ENCODE peak calls at places on chromosomes 6 and 20, in five cellular contexts. One of them, this sample, is unnamed. For H3K27me3, the result is how much of the 10 kb centered on the place peaks cover.

GRCh38 chr6:105275542-105275941 is 95.7 kb upstream of the POPDC3 start:
- DNase-seq in adrenal gland: no peak
- DNase-seq in upper lobe of right lung: no peak
- DNase-seq in CD8-positive, alpha-beta T cell: no peak
- DNase-seq in body of pancreas: no peak
- DNase-seq in this sample: no peak

GRCh38 chr6:144036064-144036873 is 28.2 kb upstream of the PLAGL1 start:
- DNase-seq in adrenal gland: peak
- DNase-seq in upper lobe of right lung: peak
- DNase-seq in CD8-positive, alpha-beta T cell: no peak
- DNase-seq in body of pancreas: peak
- DNase-seq in this sample: no peak

GRCh38 chr20:37943501-37944455 is 40.9 kb downstream of the VSTM2L start:
- DNase-seq in CD8-positive, alpha-beta T cell: no peak
- DNase-seq in upper lobe of right lung: peak
- DNase-seq in body of pancreas: no peak
- DNase-seq in adrenal gland: no peak
- DNase-seq in this sample: no peak

GRCh38 chr6:15987569-15987968 is 141.3 kb upstream of the MYLIP start:
- DNase-seq in CD8-positive, alpha-beta T cell: no peak
- DNase-seq in upper lobe of right lung: no peak
- DNase-seq in body of pancreas: no peak
- DNase-seq in adrenal gland: peak
- DNase-seq in this sample: no peak

GRCh38 chr20:407953-408842 is at the start of gene RBCK1:
- DNase-seq in CD8-positive, alpha-beta T cell: peak
- DNase-seq in adrenal gland: peak
- DNase-seq in upper lobe of right lung: peak
- DNase-seq in body of pancreas: peak
- DNase-seq in this sample: no peak

GRCh38 chr20:13029687-13030510 is 21.1 kb downstream of the SPTLC3 start:
- DNase-seq in CD8-positive, alpha-beta T cell: no peak
- DNase-seq in body of pancreas: peak
- DNase-seq in upper lobe of right lung: no peak
- DNase-seq in adrenal gland: peak
- DNase-seq in this sample: peak

GRCh38 chr6:143336446-143337152 is 113.9 kb downstream of the ADAT2 start:
- DNase-seq in adrenal gland: no peak
- DNase-seq in CD8-positive, alpha-beta T cell: no peak
- DNase-seq in body of pancreas: no peak
- DNase-seq in upper lobe of right lung: no peak
- DNase-seq in this sample: no peak

GRCh38 chr6:36024154-36024760 is at the start of gene SLC26A8:
- DNase-seq in adrenal gland: no peak
- DNase-seq in body of pancreas: no peak
- DNase-seq in CD8-positive, alpha-beta T cell: no peak
- DNase-seq in upper lobe of right lung: no peak
- DNase-seq in this sample: no peak

GRCh38 chr20:924639-925038 is 8.5 kb upstream of the ANGPT4 start:
- DNase-seq in body of pancreas: no peak
- DNase-seq in upper lobe of right lung: no peak
- DNase-seq in CD8-positive, alpha-beta T cell: no peak
- DNase-seq in adrenal gland: no peak
- DNase-seq in this sample: no peak

GRCh38 chr6:40999498-41000070 is 39.4 kb downstream of the UNC5CL start:
- DNase-seq in adrenal gland: peak
- DNase-seq in upper lobe of right lung: no peak
- DNase-seq in CD8-positive, alpha-beta T cell: no peak
- DNase-seq in body of pancreas: peak
- DNase-seq in this sample: no peak

GRCh38 chr6:15290962-15291704 is 45.3 kb downstream of the JARID2 start:
- DNase-seq in upper lobe of right lung: no peak
- DNase-seq in adrenal gland: no peak
- DNase-seq in body of pancreas: no peak
- DNase-seq in CD8-positive, alpha-beta T cell: no peak
- DNase-seq in this sample: peak

GRCh38 chr20:63288581-63289251 is 4.3 kb upstream of the COL20A1 start:
- DNase-seq in CD8-positive, alpha-beta T cell: no peak
- DNase-seq in upper lobe of right lung: no peak
- DNase-seq in body of pancreas: peak
- DNase-seq in adrenal gland: no peak
- DNase-seq in this sample: no peak

GRCh38 chr6:166395778-166396177 is 13.0 kb upstream of the MPC1 start:
- DNase-seq in adrenal gland: no peak
- DNase-seq in upper lobe of right lung: no peak
- DNase-seq in body of pancreas: no peak
- DNase-seq in CD8-positive, alpha-beta T cell: no peak
- DNase-seq in this sample: no peak

GRCh38 chr20:11807070-11807741 is 110.5 kb upstream of the BTBD3 start:
- DNase-seq in adrenal gland: peak
- DNase-seq in CD8-positive, alpha-beta T cell: no peak
- DNase-seq in body of pancreas: no peak
- DNase-seq in upper lobe of right lung: no peak
- DNase-seq in this sample: no peak

GRCh38 chr6:128172752-128173151 is 271.9 kb upstream of the THEMIS start:
- DNase-seq in body of pancreas: no peak
- DNase-seq in CD8-positive, alpha-beta T cell: no peak
- DNase-seq in adrenal gland: no peak
- DNase-seq in upper lobe of right lung: no peak
- DNase-seq in this sample: no peak

GRCh38 chr6:39225543-39225942 is 3.7 kb downstream of the KCNK5 start:
- DNase-seq in CD8-positive, alpha-beta T cell: no peak
- DNase-seq in adrenal gland: peak
- DNase-seq in upper lobe of right lung: no peak
- DNase-seq in body of pancreas: peak
- DNase-seq in this sample: no peak

GRCh38 chr6:139126255-139126654 is 8.6 kb upstream of the HECA start:
- DNase-seq in upper lobe of right lung: no peak
- DNase-seq in CD8-positive, alpha-beta T cell: no peak
- DNase-seq in body of pancreas: no peak
- DNase-seq in adrenal gland: peak
- DNase-seq in this sample: no peak

GRCh38 chr6:113320653-113321052 is 536.5 kb upstream of the MARCKS start:
- DNase-seq in body of pancreas: no peak
- DNase-seq in upper lobe of right lung: no peak
- DNase-seq in adrenal gland: no peak
- DNase-seq in CD8-positive, alpha-beta T cell: no peak
- DNase-seq in this sample: no peak
- TF ChIP-seq CTCF in body of pancreas: no peak
- TF ChIP-seq CTCF in upper lobe of right lung: no peak
- TF ChIP-seq CTCF in adrenal gland: no peak
- TF ChIP-seq CTCF in CD8-positive, alpha-beta T cell: no peak
- TF ChIP-seq CTCF in this sample: no peak

DNA sequence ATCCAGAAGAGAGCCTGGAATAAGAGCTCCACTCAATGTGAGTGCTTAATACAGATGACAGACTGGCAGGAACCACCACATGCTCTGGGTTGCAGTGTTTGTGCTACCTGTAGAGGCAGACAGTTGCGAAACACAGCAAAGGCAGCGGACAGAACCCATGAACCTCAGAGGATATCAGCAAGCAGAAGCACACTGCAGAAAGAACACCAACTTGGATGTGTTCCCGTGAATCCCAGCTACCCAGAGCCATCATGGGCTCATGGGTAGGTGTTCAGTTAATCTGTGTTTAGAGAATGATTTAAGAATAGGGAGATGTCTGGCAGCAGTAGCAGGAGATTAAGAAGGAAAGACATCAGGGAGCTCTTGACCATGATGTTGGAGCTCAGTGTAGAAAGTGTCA is 133.3 kb upstream of the FOXQ1 start:
- DNase-seq in adrenal gland: no peak
- DNase-seq in upper lobe of right lung: no peak
- DNase-seq in body of pancreas: no peak
- DNase-seq in CD8-positive, alpha-beta T cell: no peak
- DNase-seq in this sample: no peak
- H3K27me3 ChIP-seq in adrenal gland: under half
- H3K27me3 ChIP-seq in upper lobe of right lung: under half
- H3K27me3 ChIP-seq in body of pancreas: under half
- H3K27me3 ChIP-seq in CD8-positive, alpha-beta T cell: under half
- H3K27me3 ChIP-seq in this sample: under half

GRCh38 chr6:7907159-7907558 is 3.4 kb downstream of the TXNDC5 start:
- DNase-seq in CD8-positive, alpha-beta T cell: no peak
- DNase-seq in body of pancreas: no peak
- DNase-seq in adrenal gland: no peak
- DNase-seq in upper lobe of right lung: no peak
- DNase-seq in this sample: no peak
- TF ChIP-seq CTCF in CD8-positive, alpha-beta T cell: no peak
- TF ChIP-seq CTCF in body of pancreas: no peak
- TF ChIP-seq CTCF in adrenal gland: no peak
- TF ChIP-seq CTCF in upper lobe of right lung: no peak
- TF ChIP-seq CTCF in this sample: no peak

GRCh38 chr20:57592263-57593092 is 27.7 kb downstream of the ZBP1 start:
- DNase-seq in body of pancreas: no peak
- DNase-seq in upper lobe of right lung: no peak
- DNase-seq in CD8-positive, alpha-beta T cell: no peak
- DNase-seq in adrenal gland: no peak
- DNase-seq in this sample: no peak
- H3K27me3 ChIP-seq in body of pancreas: under half
- H3K27me3 ChIP-seq in upper lobe of right lung: under half
- H3K27me3 ChIP-seq in CD8-positive, alpha-beta T cell: under half
- H3K27me3 ChIP-seq in adrenal gland: under half
- H3K27me3 ChIP-seq in this sample: under half

GRCh38 chr6:18308070-18308735 is 43.9 kb upstream of the DEK start:
- DNase-seq in CD8-positive, alpha-beta T cell: no peak
- DNase-seq in body of pancreas: no peak
- DNase-seq in adrenal gland: no peak
- DNase-seq in upper lobe of right lung: no peak
- DNase-seq in this sample: no peak
- TF ChIP-seq CTCF in CD8-positive, alpha-beta T cell: no peak
- TF ChIP-seq CTCF in body of pancreas: no peak
- TF ChIP-seq CTCF in adrenal gland: no peak
- TF ChIP-seq CTCF in upper lobe of right lung: no peak
- TF ChIP-seq CTCF in this sample: no peak

GRCh38 chr20:5070570-5070969 is 49.2 kb downstream of the PCNA start:
- DNase-seq in adrenal gland: no peak
- DNase-seq in upper lobe of right lung: no peak
- DNase-seq in body of pancreas: no peak
- DNase-seq in CD8-positive, alpha-beta T cell: no peak
- DNase-seq in this sample: no peak

GRCh38 chr20:5072756-5073153 is 47.0 kb downstream of the PCNA start:
- DNase-seq in body of pancreas: no peak
- DNase-seq in CD8-positive, alpha-beta T cell: no peak
- DNase-seq in adrenal gland: no peak
- DNase-seq in upper lobe of right lung: no peak
- DNase-seq in this sample: no peak

GRCh38 chr20:5067877-5068276 is 51.9 kb downstream of the PCNA start:
- DNase-seq in CD8-positive, alpha-beta T cell: no peak
- DNase-seq in adrenal gland: no peak
- DNase-seq in upper lobe of right lung: no peak
- DNase-seq in body of pancreas: no peak
- DNase-seq in this sample: no peak

GRCh38 chr20:5070081-5070480 is 49.7 kb downstream of the PCNA start:
- DNase-seq in CD8-positive, alpha-beta T cell: no peak
- DNase-seq in adrenal gland: no peak
- DNase-seq in body of pancreas: no peak
- DNase-seq in upper lobe of right lung: no peak
- DNase-seq in this sample: no peak

DNA sequence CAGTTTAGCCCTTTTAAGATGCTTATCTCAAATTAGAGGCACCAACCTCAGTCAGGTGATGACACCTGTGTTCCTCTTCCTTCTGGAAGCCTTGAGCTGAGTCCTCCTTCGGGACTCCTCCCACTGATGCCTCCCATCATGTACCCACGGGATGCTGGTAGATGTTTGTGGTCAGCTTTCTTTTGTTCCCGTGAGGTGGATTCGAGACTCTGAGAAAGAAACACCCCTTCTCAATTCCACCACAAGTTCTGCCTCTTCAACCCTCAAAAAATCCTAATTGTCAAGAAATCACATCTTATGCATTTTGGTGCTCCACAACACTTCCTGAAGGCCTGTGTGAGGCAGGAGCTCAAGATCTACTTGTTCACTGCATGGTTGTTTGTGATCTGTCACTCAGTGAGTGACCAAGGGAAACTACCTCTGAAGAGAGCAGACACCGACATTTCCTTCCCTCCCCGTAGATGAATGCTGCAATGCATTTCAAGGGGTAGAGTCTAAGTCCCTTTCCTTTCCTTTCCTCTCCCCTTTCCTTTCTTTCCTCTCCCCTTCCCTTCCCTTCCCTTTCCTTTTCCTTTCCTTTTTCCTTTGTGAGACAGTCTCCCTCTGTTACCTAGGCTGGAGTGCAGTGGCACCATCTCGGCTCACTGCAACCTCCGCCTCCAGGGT is 50.5 kb downstream of the PCNA start:
- DNase-seq in adrenal gland: no peak
- DNase-seq in body of pancreas: no peak
- DNase-seq in upper lobe of right lung: no peak
- DNase-seq in CD8-positive, alpha-beta T cell: no peak
- DNase-seq in this sample: no peak
- H3K27me3 ChIP-seq in adrenal gland: under half
- H3K27me3 ChIP-seq in body of pancreas: under half
- H3K27me3 ChIP-seq in upper lobe of right lung: under half
- H3K27me3 ChIP-seq in CD8-positive, alpha-beta T cell: under half
- H3K27me3 ChIP-seq in this sample: under half

GRCh38 chr6:159312204-159312603 is 143.0 kb downstream of the FNDC1 start:
- DNase-seq in upper lobe of right lung: no peak
- DNase-seq in adrenal gland: no peak
- DNase-seq in CD8-positive, alpha-beta T cell: no peak
- DNase-seq in body of pancreas: no peak
- DNase-seq in this sample: no peak

GRCh38 chr6:159315562-159315961 is 146.4 kb downstream of the FNDC1 start:
- DNase-seq in body of pancreas: no peak
- DNase-seq in upper lobe of right lung: no peak
- DNase-seq in CD8-positive, alpha-beta T cell: no peak
- DNase-seq in adrenal gland: no peak
- DNase-seq in this sample: no peak

GRCh38 chr6:159313023-159313422 is 143.8 kb downstream of the FNDC1 start:
- DNase-seq in CD8-positive, alpha-beta T cell: no peak
- DNase-seq in body of pancreas: no peak
- DNase-seq in upper lobe of right lung: no peak
- DNase-seq in adrenal gland: no peak
- DNase-seq in this sample: no peak

GRCh38 chr6:159309723-159310122 is 140.5 kb downstream of the FNDC1 start:
- DNase-seq in upper lobe of right lung: no peak
- DNase-seq in adrenal gland: no peak
- DNase-seq in CD8-positive, alpha-beta T cell: no peak
- DNase-seq in body of pancreas: no peak
- DNase-seq in this sample: no peak

DNA sequence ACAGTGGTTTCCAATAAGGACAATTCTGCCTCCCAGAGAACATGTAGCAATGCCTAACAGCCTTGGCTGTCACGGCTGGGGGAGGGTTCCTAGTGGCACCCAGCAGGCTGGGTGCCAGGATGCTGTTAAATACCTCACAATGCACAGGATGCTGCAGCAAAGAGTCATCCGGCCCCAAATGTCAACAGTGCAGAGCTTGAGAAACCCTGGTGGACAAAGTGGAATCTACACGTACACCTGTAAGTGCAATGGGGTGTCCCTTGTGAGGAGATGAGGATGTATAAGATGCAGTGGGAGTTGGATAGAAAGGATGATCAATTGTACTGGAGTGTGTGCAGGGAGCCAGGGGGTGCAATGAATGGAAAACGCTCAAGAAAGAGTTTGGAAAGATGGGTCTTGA is 142.4 kb downstream of the FNDC1 start:
- DNase-seq in CD8-positive, alpha-beta T cell: no peak
- DNase-seq in body of pancreas: no peak
- DNase-seq in adrenal gland: no peak
- DNase-seq in upper lobe of right lung: no peak
- DNase-seq in this sample: no peak
- TF ChIP-seq CTCF in CD8-positive, alpha-beta T cell: no peak
- TF ChIP-seq CTCF in body of pancreas: no peak
- TF ChIP-seq CTCF in adrenal gland: no peak
- TF ChIP-seq CTCF in upper lobe of right lung: no peak
- TF ChIP-seq CTCF in this sample: no peak

This sample was measured in kidney epithelial cell.